ENCODE peak calls at places on chromosomes 7 and 10, in seven cellular contexts. Q, A, D, X, Z, B and E are unnamed samples.

GRCh38 chr10:29590598-29591415 is 44.0 kb downstream of the SVIL start:
- DNase-seq in Q (peak), A (no peak), D (peak), X (peak), Z (peak), B (peak), E (no peak)

GRCh38 chr7:12524794-12525386 is 45.6 kb upstream of the SCIN start:
- DNase-seq in Q (peak), A (no peak), D (peak), X (peak), Z (peak), B (peak), E (peak)

GRCh38 chr10:28984431-28984830 is 304.4 kb upstream of the LYZL1 start:
- DNase-seq in Q (peak), A (peak), D (peak), X (peak), Z (no peak), B (peak), E (no peak)

GRCh38 chr10:132575320-132576201 is 38.0 kb downstream of the INPP5A start:
- DNase-seq in Q (peak), A (no peak), D (peak), X (peak), Z (no peak), B (peak), E (no peak)

GRCh38 chr10:74213571-74214162 is 62.6 kb downstream of the ADK start:
- DNase-seq in Q (no peak), A (no peak), D (peak), X (peak), Z (peak), B (peak), E (no peak)

GRCh38 chr10:74056081-74056818 is 58.3 kb downstream of the VCL start:
- DNase-seq in Q (no peak), A (no peak), D (peak), X (peak), Z (peak), B (peak), E (no peak)

GRCh38 chr10:28410420-28411135 is 107.7 kb upstream of the MPP7 start:
- DNase-seq in Q (no peak), A (no peak), D (peak), X (peak), Z (no peak), B (no peak), E (no peak)

GRCh38 chr10:33876547-33877400 is 542.3 kb upstream of the NRP1 start:
- DNase-seq in Q (no peak), A (no peak), D (no peak), X (peak), Z (no peak), B (no peak), E (no peak)

GRCh38 chr10:4352566-4352961 is 473.4 kb upstream of the AKR1E2 start:
- DNase-seq in Q (no peak), A (peak), D (peak), X (no peak), Z (no peak), B (no peak), E (no peak)

GRCh38 chr7:85090138-85090537 is 96.7 kb downstream of the SEMA3D start:
- DNase-seq in Q (no peak), A (no peak), D (no peak), X (no peak), Z (no peak), B (no peak), E (no peak)

GRCh38 chr7:92988051-92988450 is 129.7 kb downstream of the SAMD9 start:
- DNase-seq in Q (no peak), A (no peak), D (peak), X (peak), Z (peak), B (peak), E (no peak)

GRCh38 chr7:36313607-36314006 is 76.1 kb upstream of the ANLN start:
- DNase-seq in Q (no peak), A (no peak), D (no peak), X (no peak), Z (no peak), B (no peak), E (no peak)

GRCh38 chr7:46396501-46396900 is 475.4 kb upstream of the IGFBP3 start:
- DNase-seq in Q (peak), A (peak), D (no peak), X (no peak), Z (no peak), B (no peak), E (no peak)

GRCh38 chr7:128665057-128665456 is 7.0 kb upstream of the GARIN1A start:
- DNase-seq in Q (no peak), A (no peak), D (no peak), X (no peak), Z (no peak), B (no peak), E (no peak)

GRCh38 chr10:5944389-5945202 is 32.7 kb downstream of the IL15RA start:
- DNase-seq in Q (peak), A (peak), D (peak), X (peak), Z (peak), B (peak), E (no peak)

GRCh38 chr10:71774916-71775702 is 1.8 kb upstream of the VSIR start:
- DNase-seq in Q (no peak), A (no peak), D (no peak), X (no peak), Z (no peak), B (no peak), E (no peak)

GRCh38 chr7:1368682-1369571 is 90.3 kb downstream of the MICALL2 start:
- DNase-seq in Q (no peak), A (no peak), D (no peak), X (no peak), Z (peak), B (no peak), E (no peak)

GRCh38 chr10:121099601-121100000 is 248.4 kb downstream of the WDR11 start:
- DNase-seq in Q (no peak), A (no peak), D (no peak), X (no peak), Z (no peak), B (no peak), E (no peak)

GRCh38 chr10:18094332-18094731 is 45.9 kb upstream of the CACNB2 start:
- DNase-seq in Q (no peak), A (no peak), D (no peak), X (no peak), Z (no peak), B (no peak), E (no peak)

GRCh38 chr7:210401-210925 is 18.1 kb downstream of the FAM20C start:
- DNase-seq in Q (no peak), A (no peak), D (no peak), X (no peak), Z (no peak), B (no peak), E (no peak)

GRCh38 chr7:132161231-132161915 is 414.9 kb downstream of the PLXNA4 start:
- DNase-seq in Q (no peak), A (no peak), D (peak), X (no peak), Z (no peak), B (no peak), E (no peak)

GRCh38 chr7:132500727-132501410 is 75.4 kb downstream of the PLXNA4 start:
- DNase-seq in Q (peak), A (peak), D (peak), X (no peak), Z (no peak), B (peak), E (no peak)

GRCh38 chr10:126917375-126917774 is 12.1 kb downstream of the DOCK1 start:
- DNase-seq in Q (no peak), A (no peak), D (no peak), X (no peak), Z (no peak), B (no peak), E (no peak)

GRCh38 chr7:141617280-141617679 is 66.1 kb downstream of the AGK start:
- DNase-seq in Q (peak), A (no peak), D (no peak), X (peak), Z (no peak), B (no peak), E (no peak)

GRCh38 chr7:46566375-46566774 is 645.3 kb upstream of the IGFBP3 start:
- DNase-seq in Q (no peak), A (no peak), D (no peak), X (no peak), Z (no peak), B (peak), E (no peak)

GRCh38 chr10:131224106-131224505 is 87.4 kb downstream of the TCERG1L start:
- DNase-seq in Q (no peak), A (no peak), D (no peak), X (no peak), Z (no peak), B (no peak), E (no peak)

GRCh38 chr7:82818091-82818620 is 344.5 kb downstream of the PCLO start:
- DNase-seq in Q (no peak), A (no peak), D (peak), X (no peak), Z (no peak), B (no peak), E (no peak)

GRCh38 chr10:86310291-86310690 is 56.3 kb downstream of the GRID1 start:
- DNase-seq in Q (no peak), A (no peak), D (no peak), X (no peak), Z (no peak), B (no peak), E (no peak)

GRCh38 chr7:150927954-150928340 is 50.2 kb downstream of the KCNH2 start:
- DNase-seq in Q (no peak), A (no peak), D (peak), X (peak), Z (peak), B (no peak), E (no peak)

GRCh38 chr10:126504051-126504760 is 115.9 kb upstream of the ADAM12 start:
- DNase-seq in Q (peak), A (peak), D (peak), X (peak), Z (peak), B (peak), E (peak)

GRCh38 chr7:86908948-86909347 is 150.5 kb downstream of the ELAPOR2 start:
- DNase-seq in Q (no peak), A (no peak), D (peak), X (peak), Z (no peak), B (peak), E (no peak)

GRCh38 chr7:492714-493065 is 27.0 kb downstream of the PDGFA start:
- DNase-seq in Q (no peak), A (no peak), D (no peak), X (no peak), Z (no peak), B (no peak), E (no peak)

GRCh38 chr7:48962821-48963505 is 38.6 kb downstream of the CDC14C start:
- DNase-seq in Q (no peak), A (no peak), D (no peak), X (no peak), Z (no peak), B (peak), E (no peak)

GRCh38 chr10:104045151-104046089 is 40.3 kb downstream of the COL17A1 start:
- DNase-seq in Q (peak), A (peak), D (peak), X (no peak), Z (peak), B (peak), E (no peak)

GRCh38 chr10:66747451-66747850 is 178.4 kb upstream of the LRRTM3 start:
- DNase-seq in Q (peak), A (no peak), D (peak), X (peak), Z (peak), B (peak), E (no peak)

GRCh38 chr7:23469150-23469960 is 936 bp downstream of the IGF2BP3 start:
- DNase-seq in Q (no peak), A (no peak), D (peak), X (peak), Z (no peak), B (no peak), E (no peak)

GRCh38 chr7:23472046-23472445 is 1.8 kb upstream of the IGF2BP3 start:
- DNase-seq in Q (no peak), A (no peak), D (no peak), X (no peak), Z (no peak), B (no peak), E (no peak)

GRCh38 chr7:23471090-23471859 is 984 bp upstream of the IGF2BP3 start:
- DNase-seq in Q (no peak), A (no peak), D (peak), X (peak), Z (peak), B (peak), E (peak)

GRCh38 chr7:23469961-23470250 is 385 bp downstream of the IGF2BP3 start:
- DNase-seq in Q (no peak), A (no peak), D (peak), X (no peak), Z (no peak), B (no peak), E (no peak)

DNA sequence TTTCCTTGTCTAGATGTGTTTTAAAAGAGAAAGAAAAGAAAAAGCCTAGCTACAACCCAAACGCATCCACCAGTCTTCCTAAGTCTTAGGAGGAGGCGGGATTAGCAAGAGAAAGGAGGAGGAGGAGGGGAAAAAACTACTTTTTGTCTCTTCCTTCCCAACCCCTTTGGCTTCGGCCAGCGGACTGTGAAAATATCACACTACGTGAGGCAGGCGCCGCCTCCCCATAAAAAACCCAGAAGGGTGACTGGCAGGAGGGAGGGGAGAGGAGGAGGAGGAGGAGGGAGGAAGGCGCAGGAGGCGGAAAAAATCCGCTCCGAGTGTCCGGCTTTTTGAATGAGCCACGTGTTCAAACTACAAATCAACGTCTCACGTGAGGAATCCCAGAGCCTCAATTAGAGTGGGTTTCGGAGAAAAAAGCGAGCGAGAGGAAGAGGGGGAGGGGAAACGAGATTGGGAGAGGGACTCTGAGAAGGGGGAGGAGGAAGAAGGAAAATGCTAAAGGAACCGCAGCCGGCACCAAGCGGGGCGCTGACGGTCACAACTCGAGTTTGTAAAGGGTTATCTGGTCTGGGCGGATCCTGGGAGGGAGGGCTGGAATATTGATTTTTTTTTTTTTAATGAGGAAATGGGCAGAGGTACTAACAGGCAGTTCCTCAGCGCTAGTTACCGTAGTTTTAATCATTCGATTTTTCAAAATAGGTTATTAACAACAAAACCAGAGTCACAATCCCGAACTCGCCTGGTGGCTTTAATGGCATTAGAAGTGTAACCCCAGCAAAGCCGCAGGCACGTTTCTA is at the start of gene IGF2BP3:
- DNase-seq in Q (no peak), A (no peak), D (peak), X (peak), Z (peak), B (peak), E (peak)
- H3K4me3 ChIP-seq in Q (peak), A (no peak), D (peak), X (peak), Z (peak), B (peak), E (peak)

GRCh38 chr7:14639329-14639728 is 263.2 kb downstream of the DGKB start:
- DNase-seq in Q (no peak), A (no peak), D (no peak), X (peak), Z (no peak), B (no peak), E (no peak)

GRCh38 chr7:14635955-14636354 is 266.6 kb downstream of the DGKB start:
- DNase-seq in Q (no peak), A (no peak), D (no peak), X (no peak), Z (no peak), B (no peak), E (no peak)

GRCh38 chr7:14639801-14640200 is 262.8 kb downstream of the DGKB start:
- DNase-seq in Q (no peak), A (no peak), D (no peak), X (peak), Z (no peak), B (no peak), E (no peak)

DNA sequence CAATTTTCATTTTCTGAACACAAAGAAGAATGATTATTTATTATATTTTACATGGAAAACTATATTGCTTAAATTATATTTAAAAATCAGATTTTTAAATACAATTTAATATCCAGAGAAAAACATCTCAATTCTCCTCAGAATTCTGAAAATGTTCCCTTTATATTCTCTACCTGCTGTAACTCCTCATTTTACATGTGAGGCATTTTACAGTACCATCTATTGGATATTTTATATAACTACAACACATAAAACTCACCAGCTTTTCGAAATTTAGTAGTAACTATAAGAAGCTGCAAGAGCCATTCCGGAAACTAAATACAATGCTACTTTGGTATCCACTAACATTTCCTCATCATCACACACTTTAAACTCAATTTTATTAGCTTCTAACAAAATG is 264.6 kb downstream of the DGKB start:
- DNase-seq in Q (no peak), A (no peak), D (peak), X (no peak), Z (no peak), B (peak), E (no peak)
- TF ChIP-seq CTCF in Q (no peak), A (no peak), D (no peak), X (no peak), Z (no peak), B (no peak), E (no peak)

GRCh38 chr10:91409069-91409868 is 875 bp upstream of the HECTD2 start:
- DNase-seq in Q (peak), A (peak), D (peak), X (peak), Z (no peak), B (peak), E (peak)

GRCh38 chr10:91410638-91411367 is 659 bp downstream of the HECTD2 start:
- DNase-seq in Q (no peak), A (peak), D (peak), X (peak), Z (no peak), B (peak), E (no peak)

GRCh38 chr10:91409869-91410637 is at the start of gene HECTD2:
- DNase-seq in Q (no peak), A (peak), D (peak), X (peak), Z (peak), B (peak), E (peak)

GRCh38 chr10:91415816-91416215 is 5.7 kb downstream of the HECTD2 start:
- DNase-seq in Q (no peak), A (no peak), D (peak), X (no peak), Z (no peak), B (no peak), E (no peak)

DNA sequence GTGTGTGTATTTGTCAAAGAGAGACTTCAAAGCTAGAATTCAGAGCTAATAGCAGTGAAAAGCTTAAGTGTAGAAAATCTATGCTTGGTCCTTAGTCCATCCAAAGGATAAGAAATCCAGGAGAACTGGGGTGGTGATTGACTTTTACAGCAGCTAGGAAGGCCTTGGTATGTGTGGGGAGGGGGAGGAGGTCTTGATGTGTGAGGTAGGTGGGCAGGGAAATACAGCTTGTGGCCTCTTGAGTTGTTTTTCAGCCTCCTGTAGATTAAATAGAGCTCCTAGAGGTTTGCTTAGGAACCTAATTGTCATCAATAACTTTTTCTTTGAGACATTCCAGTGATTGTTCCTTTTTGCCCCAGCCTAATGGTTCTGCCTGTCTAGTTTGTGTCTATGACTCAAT is 2.5 kb downstream of the HECTD2 start:
- DNase-seq in Q (no peak), A (no peak), D (no peak), X (no peak), Z (no peak), B (no peak), E (no peak)
- H3K4me3 ChIP-seq in Q (no peak), A (no peak), D (no peak), X (no peak), Z (no peak), B (no peak), E (no peak)

GRCh38 chr10:93060887-93061593 is 442 bp downstream of the CYP26C1 start:
- DNase-seq in Q (no peak), A (no peak), D (no peak), X (no peak), Z (no peak), B (no peak), E (no peak)

GRCh38 chr10:93063217-93063976 is 2.8 kb downstream of the CYP26C1 start:
- DNase-seq in Q (no peak), A (no peak), D (no peak), X (no peak), Z (no peak), B (no peak), E (no peak)

GRCh38 chr10:93062499-93063216 is 2.1 kb downstream of the CYP26C1 start:
- DNase-seq in Q (no peak), A (no peak), D (peak), X (peak), Z (no peak), B (no peak), E (no peak)

GRCh38 chr10:93059975-93060886 is at the start of gene CYP26C1:
- DNase-seq in Q (no peak), A (no peak), D (no peak), X (no peak), Z (no peak), B (no peak), E (no peak)

DNA sequence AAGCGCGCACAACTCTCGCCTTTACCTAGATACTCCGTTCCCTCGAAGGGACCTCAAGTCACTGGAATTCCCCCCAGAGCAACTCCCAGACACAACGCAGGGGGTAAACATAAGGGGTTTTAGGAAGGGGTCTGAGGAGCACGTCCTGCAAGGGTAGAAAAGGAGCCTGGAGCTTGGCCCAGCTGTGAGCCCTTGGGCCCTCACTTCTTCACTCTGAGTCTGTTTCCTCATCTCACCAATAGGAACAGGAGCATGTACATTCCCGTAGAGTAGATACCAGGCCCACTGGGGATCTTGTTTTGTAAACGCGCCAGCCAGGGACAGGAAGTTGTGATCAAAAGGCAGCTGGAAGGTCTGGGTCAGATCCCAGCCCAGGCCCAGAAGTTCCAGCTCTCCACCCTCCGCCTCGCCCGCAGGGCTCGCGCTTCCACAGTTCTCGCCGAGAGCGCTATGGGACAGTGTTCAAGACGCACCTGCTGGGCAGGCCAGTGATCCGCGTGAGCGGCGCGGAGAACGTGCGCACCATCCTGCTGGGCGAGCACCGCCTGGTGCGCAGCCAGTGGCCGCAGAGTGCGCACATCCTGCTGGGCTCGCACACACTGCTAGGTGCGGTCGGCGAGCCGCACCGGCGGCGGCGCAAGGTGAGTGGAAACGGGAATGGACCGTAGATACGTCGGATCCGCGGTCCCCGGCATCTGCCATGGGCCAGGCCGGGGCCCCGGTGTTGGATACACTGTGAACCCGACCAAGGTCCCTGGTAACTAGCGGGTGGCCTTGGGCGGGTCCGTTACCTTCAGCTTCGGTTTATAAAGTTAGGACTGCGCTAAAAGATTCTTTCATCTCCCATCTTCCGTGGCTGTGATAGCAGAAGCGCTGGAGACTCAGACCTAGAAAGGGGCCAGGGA is 1.2 kb downstream of the CYP26C1 start:
- DNase-seq in Q (no peak), A (no peak), D (peak), X (peak), Z (no peak), B (no peak), E (no peak)
- TF ChIP-seq CTCF in Q (peak), A (no peak), D (no peak), X (no peak), Z (no peak), B (no peak), E (no peak)